ENCODE peak calls at places on chromosomes 4 and X, in five cellular contexts. One of them, this sample, is unnamed.

GRCh38 chrX:7647826-7648225 is 195.1 kb upstream of the VCX start:
- DNase-seq in kidney: no peak
- DNase-seq in ovary: no peak
- DNase-seq in H9: no peak
- DNase-seq in CD8-positive, alpha-beta T cell: no peak
- DNase-seq in this sample: peak; percentile 14

GRCh38 chr4:128225148-128225547 is 62.5 kb downstream of the PGRMC2 start:
- DNase-seq in kidney: no peak
- DNase-seq in ovary: no peak
- DNase-seq in H9: no peak
- DNase-seq in CD8-positive, alpha-beta T cell: no peak
- DNase-seq in this sample: no peak

GRCh38 chrX:39850630-39851152 is 247.1 kb downstream of the BCOR start:
- DNase-seq in kidney: no peak
- DNase-seq in H9: no peak
- DNase-seq in CD8-positive, alpha-beta T cell: no peak
- DNase-seq in ovary: no peak
- DNase-seq in this sample: peak; percentile 95

GRCh38 chr4:128796934-128797333 is 12.6 kb upstream of the JADE1 start:
- DNase-seq in ovary: no peak
- DNase-seq in CD8-positive, alpha-beta T cell: no peak
- DNase-seq in kidney: no peak
- DNase-seq in H9: no peak
- DNase-seq in this sample: no peak

GRCh38 chrX:7570432-7571009 is 272.4 kb upstream of the VCX start:
- DNase-seq in kidney: no peak
- DNase-seq in H9: no peak
- DNase-seq in ovary: no peak
- DNase-seq in CD8-positive, alpha-beta T cell: no peak
- DNase-seq in this sample: no peak

GRCh38 chrX:100248894-100249493 is 161.1 kb downstream of the PCDH19 start:
- DNase-seq in ovary: no peak
- DNase-seq in CD8-positive, alpha-beta T cell: no peak
- DNase-seq in kidney: no peak
- DNase-seq in H9: no peak
- DNase-seq in this sample: no peak

GRCh38 chr4:75340561-75340960 is 173.6 kb downstream of the RCHY1 start:
- DNase-seq in CD8-positive, alpha-beta T cell: no peak
- DNase-seq in H9: no peak
- DNase-seq in kidney: no peak
- DNase-seq in ovary: no peak
- DNase-seq in this sample: no peak

GRCh38 chrX:7996851-7997250 is 69.6 kb upstream of the PNPLA4 start:
- DNase-seq in H9: no peak
- DNase-seq in ovary: no peak
- DNase-seq in CD8-positive, alpha-beta T cell: no peak
- DNase-seq in kidney: no peak
- DNase-seq in this sample: no peak

GRCh38 chr4:8762356-8762755 is 109.3 kb downstream of the HMX1 start:
- DNase-seq in H9: no peak
- DNase-seq in ovary: peak; percentile 1
- DNase-seq in CD8-positive, alpha-beta T cell: no peak
- DNase-seq in kidney: peak; percentile 64
- DNase-seq in this sample: no peak

GRCh38 chr4:153728151-153728550 is 31.7 kb downstream of the RNF175 start:
- DNase-seq in kidney: no peak
- DNase-seq in ovary: no peak
- DNase-seq in CD8-positive, alpha-beta T cell: no peak
- DNase-seq in H9: no peak
- DNase-seq in this sample: no peak

GRCh38 chr4:47933798-47934197 is 19.4 kb upstream of the NFXL1 start:
- DNase-seq in kidney: no peak
- DNase-seq in H9: no peak
- DNase-seq in ovary: no peak
- DNase-seq in CD8-positive, alpha-beta T cell: no peak
- DNase-seq in this sample: no peak

GRCh38 chr4:119728185-119728584 is 99.6 kb upstream of the PDE5A start:
- DNase-seq in ovary: no peak
- DNase-seq in H9: no peak
- DNase-seq in CD8-positive, alpha-beta T cell: no peak
- DNase-seq in kidney: no peak
- DNase-seq in this sample: no peak

GRCh38 chr4:181504846-181505374 is 738.3 kb upstream of the TENM3 start:
- DNase-seq in kidney: no peak
- DNase-seq in H9: no peak
- DNase-seq in CD8-positive, alpha-beta T cell: no peak
- DNase-seq in ovary: no peak
- DNase-seq in this sample: no peak

GRCh38 chr4:134865675-134866074 is 664.1 kb upstream of the PABPC4L start:
- DNase-seq in CD8-positive, alpha-beta T cell: no peak
- DNase-seq in H9: no peak
- DNase-seq in ovary: no peak
- DNase-seq in kidney: no peak
- DNase-seq in this sample: no peak

GRCh38 chr4:177293208-177294018 is 16.3 kb upstream of the NEIL3 start:
- DNase-seq in H9: no peak
- DNase-seq in ovary: no peak
- DNase-seq in CD8-positive, alpha-beta T cell: no peak
- DNase-seq in kidney: no peak
- DNase-seq in this sample: no peak

GRCh38 chr4:73777612-73778011 is 37.2 kb downstream of the CXCL8 start:
- DNase-seq in kidney: no peak
- DNase-seq in CD8-positive, alpha-beta T cell: no peak
- DNase-seq in ovary: no peak
- DNase-seq in H9: no peak
- DNase-seq in this sample: no peak

GRCh38 chr4:144584428-144584827 is 61.5 kb upstream of the HHIP start:
- DNase-seq in ovary: no peak
- DNase-seq in H9: no peak
- DNase-seq in CD8-positive, alpha-beta T cell: no peak
- DNase-seq in kidney: no peak
- DNase-seq in this sample: no peak

DNA sequence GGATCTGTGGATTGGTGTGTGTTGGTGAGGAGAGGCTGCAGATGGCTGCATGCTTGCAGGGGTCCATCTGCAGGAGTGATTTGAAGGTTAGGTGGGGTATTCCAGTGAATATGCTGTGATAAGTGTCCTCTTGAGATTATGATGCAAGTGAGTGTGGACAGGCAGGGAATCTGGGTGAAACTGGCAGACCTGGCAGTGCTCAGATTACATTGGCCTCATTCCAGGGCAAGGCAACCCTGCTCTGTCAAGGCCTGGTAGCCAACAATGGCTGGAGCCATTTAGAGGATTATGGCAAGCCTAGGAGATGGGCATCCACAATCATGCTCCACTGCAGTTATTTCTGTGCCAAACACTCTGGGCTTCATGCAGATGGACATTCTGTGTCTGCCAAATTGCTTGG is 113.9 kb downstream of the RTL3 start:
- DNase-seq in H9: no peak
- DNase-seq in kidney: no peak
- DNase-seq in CD8-positive, alpha-beta T cell: no peak
- DNase-seq in ovary: no peak
- DNase-seq in this sample: no peak
- H3K9me3 ChIP-seq in H9: peaks cover 25% of the 10 kb centered on the region
- H3K9me3 ChIP-seq in kidney: no peaks in the 10 kb centered on the region
- H3K9me3 ChIP-seq in CD8-positive, alpha-beta T cell: no peaks in the 10 kb centered on the region
- H3K9me3 ChIP-seq in ovary: no peaks in the 10 kb centered on the region
- H3K9me3 ChIP-seq in this sample: no peaks in the 10 kb centered on the region

GRCh38 chrX:47568656-47569295 is 7.8 kb downstream of the ARAF start:
- DNase-seq in H9: peak; percentile 50
- DNase-seq in CD8-positive, alpha-beta T cell: no peak
- DNase-seq in ovary: no peak
- DNase-seq in kidney: no peak
- DNase-seq in this sample: peak; percentile 28
- TF ChIP-seq CTCF in H9: peak; percentile 54
- TF ChIP-seq CTCF in CD8-positive, alpha-beta T cell: peak; percentile 34
- TF ChIP-seq CTCF in ovary: no peak
- TF ChIP-seq CTCF in kidney: no peak
- TF ChIP-seq CTCF in this sample: peak; percentile 45

DNA sequence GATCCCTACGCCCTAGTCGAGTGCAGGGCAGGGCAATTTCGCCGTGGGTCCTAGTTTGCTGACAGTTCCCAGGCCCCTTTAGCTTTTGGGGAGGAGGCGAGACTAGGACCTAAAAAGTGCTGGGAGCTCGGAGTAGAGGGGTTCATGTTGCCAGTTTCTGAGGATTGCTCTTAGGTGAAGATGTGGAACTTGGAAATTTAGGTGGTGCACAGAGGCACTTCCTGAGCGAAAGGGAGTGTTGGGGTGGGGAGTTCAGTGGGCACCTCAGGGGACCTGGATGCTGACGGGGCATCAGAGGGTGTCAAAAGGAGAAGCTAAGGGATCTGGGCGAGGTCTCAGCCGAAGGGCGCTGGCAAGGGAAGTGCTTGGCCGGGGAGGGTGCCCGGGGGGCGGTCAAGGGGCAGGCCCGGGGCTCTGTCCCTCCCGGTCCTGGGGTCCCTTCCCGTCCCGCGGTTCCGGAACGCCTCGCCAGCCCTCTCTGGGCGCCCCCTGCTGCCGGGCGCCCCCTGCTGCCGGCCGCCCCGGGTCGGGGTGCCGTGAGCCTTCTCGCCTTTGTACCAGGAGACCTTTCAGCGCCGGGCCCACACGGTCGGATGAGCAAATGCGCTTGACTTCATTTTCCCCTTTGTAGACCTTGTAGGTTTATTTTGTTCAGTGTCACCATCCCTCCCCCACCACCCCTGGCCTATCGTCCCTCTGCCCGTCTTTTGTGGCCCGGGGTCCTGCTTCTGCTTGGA is 3.0 kb upstream of the PHOX2B start:
- DNase-seq in kidney: peak; percentile 55
- DNase-seq in ovary: no peak
- DNase-seq in H9: peak; percentile 55
- DNase-seq in CD8-positive, alpha-beta T cell: no peak
- DNase-seq in this sample: no peak
- H3K9me3 ChIP-seq in kidney: no peaks in the 10 kb centered on the region
- H3K9me3 ChIP-seq in ovary: no peaks in the 10 kb centered on the region
- H3K9me3 ChIP-seq in H9: no peaks in the 10 kb centered on the region
- H3K9me3 ChIP-seq in CD8-positive, alpha-beta T cell: no peaks in the 10 kb centered on the region
- H3K9me3 ChIP-seq in this sample: no peaks in the 10 kb centered on the region

GRCh38 chr4:149512489-149512888 is 303.2 kb downstream of the IQCM start:
- DNase-seq in CD8-positive, alpha-beta T cell: no peak
- DNase-seq in kidney: no peak
- DNase-seq in H9: no peak
- DNase-seq in ovary: no peak
- DNase-seq in this sample: no peak

GRCh38 chr4:149511558-149512298 is 303.9 kb downstream of the IQCM start:
- DNase-seq in H9: no peak
- DNase-seq in ovary: no peak
- DNase-seq in kidney: no peak
- DNase-seq in CD8-positive, alpha-beta T cell: no peak
- DNase-seq in this sample: no peak
- TF ChIP-seq CTCF in H9: no peak
- TF ChIP-seq CTCF in ovary: no peak
- TF ChIP-seq CTCF in kidney: no peak
- TF ChIP-seq CTCF in CD8-positive, alpha-beta T cell: no peak
- TF ChIP-seq CTCF in this sample: no peak

DNA sequence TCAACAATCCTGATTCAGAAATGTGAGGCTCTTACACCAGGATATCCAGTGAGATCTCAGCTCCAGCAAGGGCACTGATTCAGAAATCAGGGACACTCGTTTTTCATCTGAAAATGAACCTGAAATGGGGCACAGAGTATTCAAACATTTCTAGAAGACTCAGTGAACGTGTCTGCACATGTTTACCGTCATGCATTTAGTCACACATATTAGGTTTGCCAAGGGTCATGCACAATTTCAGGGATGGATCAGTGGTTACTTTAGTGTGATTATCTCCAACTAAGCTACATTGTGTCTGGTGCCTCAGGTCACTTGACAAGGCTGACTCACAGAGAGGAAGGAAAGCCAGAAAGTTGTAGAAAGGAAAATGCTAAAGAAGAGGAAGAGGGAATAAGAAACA is 33.6 kb upstream of the SPANXN2 start:
- DNase-seq in ovary: no peak
- DNase-seq in CD8-positive, alpha-beta T cell: no peak
- DNase-seq in kidney: no peak
- DNase-seq in H9: no peak
- DNase-seq in this sample: no peak
- H3K9me3 ChIP-seq in ovary: no peaks in the 10 kb centered on the region
- H3K9me3 ChIP-seq in CD8-positive, alpha-beta T cell: no peaks in the 10 kb centered on the region
- H3K9me3 ChIP-seq in kidney: no peaks in the 10 kb centered on the region
- H3K9me3 ChIP-seq in H9: peaks cover 39% of the 10 kb centered on the region
- H3K9me3 ChIP-seq in this sample: no peaks in the 10 kb centered on the region

DNA sequence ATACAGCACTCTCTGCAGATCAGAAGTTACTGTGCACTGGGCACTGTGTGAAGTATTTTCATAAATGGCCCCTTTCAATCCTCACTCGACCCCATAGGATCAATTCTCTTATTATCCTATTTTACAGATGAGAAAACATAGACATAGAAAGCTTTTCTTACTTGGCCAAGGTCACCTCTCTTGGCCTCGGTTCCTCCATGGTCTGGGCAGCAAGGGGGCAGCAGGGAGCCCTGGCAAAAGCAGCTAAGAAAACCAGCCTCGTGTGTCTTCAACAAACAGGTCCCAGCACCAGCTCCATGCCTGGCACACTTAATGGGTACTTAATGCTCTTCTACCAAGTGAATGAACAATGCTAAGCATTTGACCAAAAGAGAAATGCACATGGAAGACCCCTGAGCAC is 34.4 kb downstream of the BST1 start:
- DNase-seq in H9: no peak
- DNase-seq in CD8-positive, alpha-beta T cell: no peak
- DNase-seq in ovary: no peak
- DNase-seq in kidney: no peak
- DNase-seq in this sample: no peak
- TF ChIP-seq CTCF in H9: peak; percentile 31
- TF ChIP-seq CTCF in CD8-positive, alpha-beta T cell: no peak
- TF ChIP-seq CTCF in ovary: no peak
- TF ChIP-seq CTCF in kidney: no peak
- TF ChIP-seq CTCF in this sample: peak; percentile 22

GRCh38 chrX:132665676-132666075 is 176.8 kb upstream of the MBNL3 start:
- DNase-seq in kidney: no peak
- DNase-seq in H9: no peak
- DNase-seq in ovary: no peak
- DNase-seq in CD8-positive, alpha-beta T cell: no peak
- DNase-seq in this sample: no peak
- H3K9me3 ChIP-seq in kidney: no peaks in the 10 kb centered on the region
- H3K9me3 ChIP-seq in H9: no peaks in the 10 kb centered on the region
- H3K9me3 ChIP-seq in ovary: no peaks in the 10 kb centered on the region
- H3K9me3 ChIP-seq in CD8-positive, alpha-beta T cell: no peaks in the 10 kb centered on the region
- H3K9me3 ChIP-seq in this sample: no peaks in the 10 kb centered on the region